ENCODE peak calls at places on chromosomes 1 and 21, in ten cellular contexts. One of them, this sample, is unnamed.

GRCh38 chr21:39568380-39568779 is 44.4 kb upstream of the B3GALT5 start:
- DNase-seq in substantia nigra: no peak
- DNase-seq in CD8-positive, alpha-beta memory T cell: no peak
- DNase-seq in AG20443: no peak
- DNase-seq in globus pallidus: no peak
- DNase-seq in stimulated activated CD4-positive, alpha-beta T cell treated with anti-CD3 and anti-CD28 coated beads, Interleukin-12 subunit alpha, Interleukin-12 subunit beta, amount 100 ng/mL, for 48 hours: no peak
- DNase-seq in GM23248: no peak
- DNase-seq in SHP77: peak
- DNase-seq in HS-27A: no peak
- DNase-seq in choroid plexus epithelial cell: no peak
- DNase-seq in this sample: no peak

GRCh38 chr1:192771341-192771740 is 37.5 kb upstream of the RGS2 start:
- DNase-seq in substantia nigra: no peak
- DNase-seq in CD8-positive, alpha-beta memory T cell: no peak
- DNase-seq in AG20443: no peak
- DNase-seq in globus pallidus: no peak
- DNase-seq in stimulated activated CD4-positive, alpha-beta T cell treated with anti-CD3 and anti-CD28 coated beads, Interleukin-12 subunit alpha, Interleukin-12 subunit beta, amount 100 ng/mL, for 48 hours: no peak
- DNase-seq in GM23248: no peak
- DNase-seq in SHP77: no peak
- DNase-seq in HS-27A: no peak
- DNase-seq in choroid plexus epithelial cell: no peak
- DNase-seq in this sample: no peak

GRCh38 chr1:15158506-15159165 is 5.1 kb downstream of the TMEM51 start:
- DNase-seq in substantia nigra: no peak
- DNase-seq in CD8-positive, alpha-beta memory T cell: no peak
- DNase-seq in AG20443: peak
- DNase-seq in globus pallidus: no peak
- DNase-seq in stimulated activated CD4-positive, alpha-beta T cell treated with anti-CD3 and anti-CD28 coated beads, Interleukin-12 subunit alpha, Interleukin-12 subunit beta, amount 100 ng/mL, for 48 hours: no peak
- DNase-seq in GM23248: peak
- DNase-seq in SHP77: no peak
- DNase-seq in HS-27A: no peak
- DNase-seq in choroid plexus epithelial cell: peak
- DNase-seq in this sample: no peak

GRCh38 chr1:2583871-2584341 is 2.7 kb upstream of the PRXL2B start:
- DNase-seq in substantia nigra: no peak
- DNase-seq in CD8-positive, alpha-beta memory T cell: peak
- DNase-seq in AG20443: no peak
- DNase-seq in globus pallidus: no peak
- DNase-seq in stimulated activated CD4-positive, alpha-beta T cell treated with anti-CD3 and anti-CD28 coated beads, Interleukin-12 subunit alpha, Interleukin-12 subunit beta, amount 100 ng/mL, for 48 hours: no peak
- DNase-seq in GM23248: no peak
- DNase-seq in SHP77: peak
- DNase-seq in HS-27A: no peak
- DNase-seq in choroid plexus epithelial cell: no peak
- DNase-seq in this sample: peak

GRCh38 chr1:154989195-154989860 is 4.1 kb upstream of the LENEP start:
- DNase-seq in substantia nigra: no peak
- DNase-seq in CD8-positive, alpha-beta memory T cell: no peak
- DNase-seq in AG20443: no peak
- DNase-seq in globus pallidus: no peak
- DNase-seq in stimulated activated CD4-positive, alpha-beta T cell treated with anti-CD3 and anti-CD28 coated beads, Interleukin-12 subunit alpha, Interleukin-12 subunit beta, amount 100 ng/mL, for 48 hours: no peak
- DNase-seq in GM23248: no peak
- DNase-seq in SHP77: no peak
- DNase-seq in HS-27A: no peak
- DNase-seq in choroid plexus epithelial cell: no peak
- DNase-seq in this sample: no peak

GRCh38 chr1:15961492-15961891 is 14.4 kb downstream of the ZBTB17 start:
- DNase-seq in substantia nigra: no peak
- DNase-seq in CD8-positive, alpha-beta memory T cell: no peak
- DNase-seq in AG20443: no peak
- DNase-seq in globus pallidus: no peak
- DNase-seq in stimulated activated CD4-positive, alpha-beta T cell treated with anti-CD3 and anti-CD28 coated beads, Interleukin-12 subunit alpha, Interleukin-12 subunit beta, amount 100 ng/mL, for 48 hours: no peak
- DNase-seq in GM23248: no peak
- DNase-seq in SHP77: no peak
- DNase-seq in HS-27A: no peak
- DNase-seq in choroid plexus epithelial cell: no peak
- DNase-seq in this sample: no peak

GRCh38 chr1:112337028-112337531 is 58.9 kb upstream of the CTTNBP2NL start:
- DNase-seq in substantia nigra: peak
- DNase-seq in CD8-positive, alpha-beta memory T cell: no peak
- DNase-seq in AG20443: peak
- DNase-seq in globus pallidus: peak
- DNase-seq in stimulated activated CD4-positive, alpha-beta T cell treated with anti-CD3 and anti-CD28 coated beads, Interleukin-12 subunit alpha, Interleukin-12 subunit beta, amount 100 ng/mL, for 48 hours: no peak
- DNase-seq in GM23248: peak
- DNase-seq in SHP77: peak
- DNase-seq in HS-27A: peak
- DNase-seq in choroid plexus epithelial cell: peak
- DNase-seq in this sample: peak

GRCh38 chr1:153805042-153805745 is 30.0 kb downstream of the SLC27A3 start:
- DNase-seq in substantia nigra: no peak
- DNase-seq in CD8-positive, alpha-beta memory T cell: peak
- DNase-seq in AG20443: peak
- DNase-seq in globus pallidus: no peak
- DNase-seq in stimulated activated CD4-positive, alpha-beta T cell treated with anti-CD3 and anti-CD28 coated beads, Interleukin-12 subunit alpha, Interleukin-12 subunit beta, amount 100 ng/mL, for 48 hours: peak
- DNase-seq in GM23248: peak
- DNase-seq in SHP77: no peak
- DNase-seq in HS-27A: peak
- DNase-seq in choroid plexus epithelial cell: peak
- DNase-seq in this sample: peak

GRCh38 chr1:66394603-66395002 is 139.3 kb upstream of the SGIP1 start:
- DNase-seq in substantia nigra: no peak
- DNase-seq in CD8-positive, alpha-beta memory T cell: no peak
- DNase-seq in AG20443: no peak
- DNase-seq in globus pallidus: no peak
- DNase-seq in stimulated activated CD4-positive, alpha-beta T cell treated with anti-CD3 and anti-CD28 coated beads, Interleukin-12 subunit alpha, Interleukin-12 subunit beta, amount 100 ng/mL, for 48 hours: no peak
- DNase-seq in GM23248: no peak
- DNase-seq in SHP77: no peak
- DNase-seq in HS-27A: no peak
- DNase-seq in choroid plexus epithelial cell: no peak
- DNase-seq in this sample: no peak

GRCh38 chr1:110638556-110638955 is 32.4 kb upstream of the KCNA2 start:
- DNase-seq in substantia nigra: no peak
- DNase-seq in CD8-positive, alpha-beta memory T cell: no peak
- DNase-seq in AG20443: no peak
- DNase-seq in globus pallidus: no peak
- DNase-seq in stimulated activated CD4-positive, alpha-beta T cell treated with anti-CD3 and anti-CD28 coated beads, Interleukin-12 subunit alpha, Interleukin-12 subunit beta, amount 100 ng/mL, for 48 hours: no peak
- DNase-seq in GM23248: no peak
- DNase-seq in SHP77: no peak
- DNase-seq in HS-27A: no peak
- DNase-seq in choroid plexus epithelial cell: no peak
- DNase-seq in this sample: no peak

GRCh38 chr1:6777813-6778212 is 7.4 kb upstream of the CAMTA1 start:
- DNase-seq in substantia nigra: no peak
- DNase-seq in CD8-positive, alpha-beta memory T cell: no peak
- DNase-seq in AG20443: no peak
- DNase-seq in globus pallidus: no peak
- DNase-seq in stimulated activated CD4-positive, alpha-beta T cell treated with anti-CD3 and anti-CD28 coated beads, Interleukin-12 subunit alpha, Interleukin-12 subunit beta, amount 100 ng/mL, for 48 hours: no peak
- DNase-seq in GM23248: no peak
- DNase-seq in SHP77: no peak
- DNase-seq in HS-27A: no peak
- DNase-seq in choroid plexus epithelial cell: no peak
- DNase-seq in this sample: no peak

GRCh38 chr1:205480349-205481278 is 23.9 kb upstream of the CDK18 start:
- DNase-seq in substantia nigra: no peak
- DNase-seq in CD8-positive, alpha-beta memory T cell: peak
- DNase-seq in AG20443: no peak
- DNase-seq in globus pallidus: no peak
- DNase-seq in stimulated activated CD4-positive, alpha-beta T cell treated with anti-CD3 and anti-CD28 coated beads, Interleukin-12 subunit alpha, Interleukin-12 subunit beta, amount 100 ng/mL, for 48 hours: peak
- DNase-seq in GM23248: no peak
- DNase-seq in SHP77: no peak
- DNase-seq in HS-27A: no peak
- DNase-seq in choroid plexus epithelial cell: no peak
- DNase-seq in this sample: no peak

GRCh38 chr1:21955058-21955457 is 17.9 kb upstream of the HSPG2 start:
- DNase-seq in substantia nigra: no peak
- DNase-seq in CD8-positive, alpha-beta memory T cell: no peak
- DNase-seq in AG20443: no peak
- DNase-seq in globus pallidus: no peak
- DNase-seq in stimulated activated CD4-positive, alpha-beta T cell treated with anti-CD3 and anti-CD28 coated beads, Interleukin-12 subunit alpha, Interleukin-12 subunit beta, amount 100 ng/mL, for 48 hours: no peak
- DNase-seq in GM23248: no peak
- DNase-seq in SHP77: no peak
- DNase-seq in HS-27A: no peak
- DNase-seq in choroid plexus epithelial cell: no peak
- DNase-seq in this sample: no peak

GRCh38 chr21:33219961-33220360 is 9.8 kb upstream of the IFNAR2 start:
- DNase-seq in substantia nigra: no peak
- DNase-seq in CD8-positive, alpha-beta memory T cell: no peak
- DNase-seq in AG20443: no peak
- DNase-seq in globus pallidus: no peak
- DNase-seq in stimulated activated CD4-positive, alpha-beta T cell treated with anti-CD3 and anti-CD28 coated beads, Interleukin-12 subunit alpha, Interleukin-12 subunit beta, amount 100 ng/mL, for 48 hours: no peak
- DNase-seq in GM23248: no peak
- DNase-seq in SHP77: no peak
- DNase-seq in HS-27A: no peak
- DNase-seq in choroid plexus epithelial cell: no peak
- DNase-seq in this sample: no peak

GRCh38 chr1:941588-942383 is 17.3 kb downstream of the NOC2L start:
- DNase-seq in substantia nigra: no peak
- DNase-seq in CD8-positive, alpha-beta memory T cell: peak
- DNase-seq in AG20443: peak
- DNase-seq in globus pallidus: no peak
- DNase-seq in stimulated activated CD4-positive, alpha-beta T cell treated with anti-CD3 and anti-CD28 coated beads, Interleukin-12 subunit alpha, Interleukin-12 subunit beta, amount 100 ng/mL, for 48 hours: no peak
- DNase-seq in GM23248: peak
- DNase-seq in SHP77: peak
- DNase-seq in HS-27A: no peak
- DNase-seq in choroid plexus epithelial cell: peak
- DNase-seq in this sample: no peak

GRCh38 chr1:2582401-2582800 is 4.2 kb upstream of the PRXL2B start:
- DNase-seq in substantia nigra: no peak
- DNase-seq in CD8-positive, alpha-beta memory T cell: no peak
- DNase-seq in AG20443: no peak
- DNase-seq in globus pallidus: no peak
- DNase-seq in stimulated activated CD4-positive, alpha-beta T cell treated with anti-CD3 and anti-CD28 coated beads, Interleukin-12 subunit alpha, Interleukin-12 subunit beta, amount 100 ng/mL, for 48 hours: no peak
- DNase-seq in GM23248: peak
- DNase-seq in SHP77: no peak
- DNase-seq in HS-27A: no peak
- DNase-seq in choroid plexus epithelial cell: peak
- DNase-seq in this sample: no peak

GRCh38 chr1:93880731-93881130 is 1.7 kb upstream of the DNTTIP2 start:
- DNase-seq in substantia nigra: no peak
- DNase-seq in CD8-positive, alpha-beta memory T cell: no peak
- DNase-seq in AG20443: no peak
- DNase-seq in globus pallidus: no peak
- DNase-seq in stimulated activated CD4-positive, alpha-beta T cell treated with anti-CD3 and anti-CD28 coated beads, Interleukin-12 subunit alpha, Interleukin-12 subunit beta, amount 100 ng/mL, for 48 hours: no peak
- DNase-seq in GM23248: peak
- DNase-seq in SHP77: no peak
- DNase-seq in HS-27A: no peak
- DNase-seq in choroid plexus epithelial cell: no peak
- DNase-seq in this sample: no peak

GRCh38 chr1:170545476-170545875 is 13.5 kb downstream of the GORAB start:
- DNase-seq in substantia nigra: no peak
- DNase-seq in CD8-positive, alpha-beta memory T cell: no peak
- DNase-seq in AG20443: peak
- DNase-seq in globus pallidus: no peak
- DNase-seq in stimulated activated CD4-positive, alpha-beta T cell treated with anti-CD3 and anti-CD28 coated beads, Interleukin-12 subunit alpha, Interleukin-12 subunit beta, amount 100 ng/mL, for 48 hours: no peak
- DNase-seq in GM23248: peak
- DNase-seq in SHP77: no peak
- DNase-seq in HS-27A: no peak
- DNase-seq in choroid plexus epithelial cell: peak
- DNase-seq in this sample: no peak

GRCh38 chr1:72186733-72187307 is 95.5 kb downstream of the NEGR1 start:
- DNase-seq in substantia nigra: no peak
- DNase-seq in CD8-positive, alpha-beta memory T cell: no peak
- DNase-seq in AG20443: peak
- DNase-seq in globus pallidus: peak
- DNase-seq in stimulated activated CD4-positive, alpha-beta T cell treated with anti-CD3 and anti-CD28 coated beads, Interleukin-12 subunit alpha, Interleukin-12 subunit beta, amount 100 ng/mL, for 48 hours: no peak
- DNase-seq in GM23248: peak
- DNase-seq in SHP77: peak
- DNase-seq in HS-27A: no peak
- DNase-seq in choroid plexus epithelial cell: peak
- DNase-seq in this sample: peak

GRCh38 chr1:236029428-236029940 is 35.4 kb downstream of the NID1 start:
- DNase-seq in substantia nigra: no peak
- DNase-seq in CD8-positive, alpha-beta memory T cell: no peak
- DNase-seq in AG20443: no peak
- DNase-seq in globus pallidus: no peak
- DNase-seq in stimulated activated CD4-positive, alpha-beta T cell treated with anti-CD3 and anti-CD28 coated beads, Interleukin-12 subunit alpha, Interleukin-12 subunit beta, amount 100 ng/mL, for 48 hours: no peak
- DNase-seq in GM23248: no peak
- DNase-seq in SHP77: no peak
- DNase-seq in HS-27A: no peak
- DNase-seq in choroid plexus epithelial cell: no peak
- DNase-seq in this sample: no peak

GRCh38 chr1:212794561-212795014 is 2.9 kb downstream of the TATDN3 start:
- DNase-seq in substantia nigra: no peak
- DNase-seq in CD8-positive, alpha-beta memory T cell: no peak
- DNase-seq in AG20443: no peak
- DNase-seq in globus pallidus: peak
- DNase-seq in stimulated activated CD4-positive, alpha-beta T cell treated with anti-CD3 and anti-CD28 coated beads, Interleukin-12 subunit alpha, Interleukin-12 subunit beta, amount 100 ng/mL, for 48 hours: no peak
- DNase-seq in GM23248: no peak
- DNase-seq in SHP77: no peak
- DNase-seq in HS-27A: no peak
- DNase-seq in choroid plexus epithelial cell: no peak
- DNase-seq in this sample: peak

GRCh38 chr1:94721240-94721639 is 98.9 kb upstream of the SLC44A3 start:
- DNase-seq in substantia nigra: no peak
- DNase-seq in CD8-positive, alpha-beta memory T cell: no peak
- DNase-seq in AG20443: no peak
- DNase-seq in globus pallidus: peak
- DNase-seq in stimulated activated CD4-positive, alpha-beta T cell treated with anti-CD3 and anti-CD28 coated beads, Interleukin-12 subunit alpha, Interleukin-12 subunit beta, amount 100 ng/mL, for 48 hours: no peak
- DNase-seq in GM23248: no peak
- DNase-seq in SHP77: no peak
- DNase-seq in HS-27A: no peak
- DNase-seq in choroid plexus epithelial cell: no peak
- DNase-seq in this sample: peak

GRCh38 chr1:243287652-243288051 is 31.8 kb downstream of the SDCCAG8 start:
- DNase-seq in substantia nigra: no peak
- DNase-seq in CD8-positive, alpha-beta memory T cell: no peak
- DNase-seq in AG20443: peak
- DNase-seq in globus pallidus: peak
- DNase-seq in stimulated activated CD4-positive, alpha-beta T cell treated with anti-CD3 and anti-CD28 coated beads, Interleukin-12 subunit alpha, Interleukin-12 subunit beta, amount 100 ng/mL, for 48 hours: no peak
- DNase-seq in GM23248: peak
- DNase-seq in SHP77: no peak
- DNase-seq in HS-27A: no peak
- DNase-seq in choroid plexus epithelial cell: peak
- DNase-seq in this sample: peak

GRCh38 chr1:180155202-180155682 is 573 bp downstream of the QSOX1 start:
- DNase-seq in substantia nigra: no peak
- DNase-seq in CD8-positive, alpha-beta memory T cell: no peak
- DNase-seq in AG20443: no peak
- DNase-seq in globus pallidus: no peak
- DNase-seq in stimulated activated CD4-positive, alpha-beta T cell treated with anti-CD3 and anti-CD28 coated beads, Interleukin-12 subunit alpha, Interleukin-12 subunit beta, amount 100 ng/mL, for 48 hours: peak
- DNase-seq in GM23248: peak
- DNase-seq in SHP77: no peak
- DNase-seq in HS-27A: no peak
- DNase-seq in choroid plexus epithelial cell: no peak
- DNase-seq in this sample: no peak

This sample was measured in pons.